ENCODE peak calls at places on chromosomes 5 and 9, in four cellular contexts. One of them, this sample, is unnamed.

GRCh38 chr9:971901-972511 is 4.4 kb upstream of the DMRT3 start:
- DNase-seq in NCI-H524: no peak
- DNase-seq in M059J: no peak
- DNase-seq in stimulated activated CD4-positive, alpha-beta T cell treated with anti-CD3 and anti-CD28 coated beads, Interleukin-2, amount 100 ng/mL, for 48 hours: no peak
- DNase-seq in this sample: no peak

GRCh38 chr9:29332789-29333188 is 1759.5 kb upstream of the C9orf72 start:
- DNase-seq in NCI-H524: no peak
- DNase-seq in M059J: peak
- DNase-seq in stimulated activated CD4-positive, alpha-beta T cell treated with anti-CD3 and anti-CD28 coated beads, Interleukin-2, amount 100 ng/mL, for 48 hours: no peak
- DNase-seq in this sample: no peak

GRCh38 chr5:111551120-111551519 is 38.8 kb upstream of the STARD4 start:
- DNase-seq in NCI-H524: no peak
- DNase-seq in M059J: peak
- DNase-seq in stimulated activated CD4-positive, alpha-beta T cell treated with anti-CD3 and anti-CD28 coated beads, Interleukin-2, amount 100 ng/mL, for 48 hours: no peak
- DNase-seq in this sample: no peak

GRCh38 chr9:36847781-36848673 is 186.0 kb downstream of the PAX5 start:
- DNase-seq in NCI-H524: no peak
- DNase-seq in M059J: no peak
- DNase-seq in stimulated activated CD4-positive, alpha-beta T cell treated with anti-CD3 and anti-CD28 coated beads, Interleukin-2, amount 100 ng/mL, for 48 hours: no peak
- DNase-seq in this sample: no peak

GRCh38 chr5:177490992-177491391 is 6.4 kb downstream of the PDLIM7 start:
- DNase-seq in NCI-H524: no peak
- DNase-seq in M059J: no peak
- DNase-seq in stimulated activated CD4-positive, alpha-beta T cell treated with anti-CD3 and anti-CD28 coated beads, Interleukin-2, amount 100 ng/mL, for 48 hours: no peak
- DNase-seq in this sample: no peak

GRCh38 chr5:136080483-136081180 is 51.8 kb downstream of the TGFBI start:
- DNase-seq in NCI-H524: no peak
- DNase-seq in M059J: peak
- DNase-seq in stimulated activated CD4-positive, alpha-beta T cell treated with anti-CD3 and anti-CD28 coated beads, Interleukin-2, amount 100 ng/mL, for 48 hours: peak
- DNase-seq in this sample: no peak

GRCh38 chr5:143966280-143966679 is 154.3 kb downstream of the HMHB1 start:
- DNase-seq in NCI-H524: no peak
- DNase-seq in M059J: no peak
- DNase-seq in stimulated activated CD4-positive, alpha-beta T cell treated with anti-CD3 and anti-CD28 coated beads, Interleukin-2, amount 100 ng/mL, for 48 hours: no peak
- DNase-seq in this sample: no peak

GRCh38 chr5:61496406-61497307 is 164.6 kb downstream of the ZSWIM6 start:
- DNase-seq in NCI-H524: peak
- DNase-seq in M059J: peak
- DNase-seq in stimulated activated CD4-positive, alpha-beta T cell treated with anti-CD3 and anti-CD28 coated beads, Interleukin-2, amount 100 ng/mL, for 48 hours: no peak
- DNase-seq in this sample: no peak

GRCh38 chr5:139764250-139764791 is 31.3 kb upstream of the PSD2 start:
- DNase-seq in NCI-H524: peak
- DNase-seq in M059J: no peak
- DNase-seq in stimulated activated CD4-positive, alpha-beta T cell treated with anti-CD3 and anti-CD28 coated beads, Interleukin-2, amount 100 ng/mL, for 48 hours: no peak
- DNase-seq in this sample: no peak

GRCh38 chr9:16726718-16727451 is 143.6 kb downstream of the BNC2 start:
- DNase-seq in NCI-H524: peak
- DNase-seq in M059J: peak
- DNase-seq in stimulated activated CD4-positive, alpha-beta T cell treated with anti-CD3 and anti-CD28 coated beads, Interleukin-2, amount 100 ng/mL, for 48 hours: no peak
- DNase-seq in this sample: peak

GRCh38 chr5:99589424-99589823 is 660.6 kb upstream of the CHD1 start:
- DNase-seq in NCI-H524: no peak
- DNase-seq in M059J: no peak
- DNase-seq in stimulated activated CD4-positive, alpha-beta T cell treated with anti-CD3 and anti-CD28 coated beads, Interleukin-2, amount 100 ng/mL, for 48 hours: no peak
- DNase-seq in this sample: no peak

GRCh38 chr5:108345541-108346171 is 36.2 kb downstream of the FBXL17 start:
- DNase-seq in NCI-H524: peak
- DNase-seq in M059J: peak
- DNase-seq in stimulated activated CD4-positive, alpha-beta T cell treated with anti-CD3 and anti-CD28 coated beads, Interleukin-2, amount 100 ng/mL, for 48 hours: no peak
- DNase-seq in this sample: no peak

GRCh38 chr5:126544087-126544740 is 50.8 kb downstream of the ALDH7A1 start:
- DNase-seq in NCI-H524: peak
- DNase-seq in M059J: peak
- DNase-seq in stimulated activated CD4-positive, alpha-beta T cell treated with anti-CD3 and anti-CD28 coated beads, Interleukin-2, amount 100 ng/mL, for 48 hours: peak
- DNase-seq in this sample: no peak

GRCh38 chr5:38515648-38516047 is 40.8 kb downstream of the LIFR start:
- DNase-seq in NCI-H524: peak
- DNase-seq in M059J: peak
- DNase-seq in stimulated activated CD4-positive, alpha-beta T cell treated with anti-CD3 and anti-CD28 coated beads, Interleukin-2, amount 100 ng/mL, for 48 hours: no peak
- DNase-seq in this sample: no peak

GRCh38 chr5:74124826-74125225 is 498.8 kb downstream of the ARHGEF28 start:
- DNase-seq in NCI-H524: no peak
- DNase-seq in M059J: peak
- DNase-seq in stimulated activated CD4-positive, alpha-beta T cell treated with anti-CD3 and anti-CD28 coated beads, Interleukin-2, amount 100 ng/mL, for 48 hours: no peak
- DNase-seq in this sample: no peak

GRCh38 chr5:61969347-61969746 is 336.7 kb upstream of the KIF2A start:
- DNase-seq in NCI-H524: no peak
- DNase-seq in M059J: peak
- DNase-seq in stimulated activated CD4-positive, alpha-beta T cell treated with anti-CD3 and anti-CD28 coated beads, Interleukin-2, amount 100 ng/mL, for 48 hours: no peak
- DNase-seq in this sample: no peak

GRCh38 chr5:90015584-90016018 is 394.0 kb downstream of the CETN3 start:
- DNase-seq in NCI-H524: no peak
- DNase-seq in M059J: peak
- DNase-seq in stimulated activated CD4-positive, alpha-beta T cell treated with anti-CD3 and anti-CD28 coated beads, Interleukin-2, amount 100 ng/mL, for 48 hours: no peak
- DNase-seq in this sample: no peak

GRCh38 chr9:82923410-82924242 is 139.3 kb downstream of the RASEF start:
- DNase-seq in NCI-H524: peak
- DNase-seq in M059J: peak
- DNase-seq in stimulated activated CD4-positive, alpha-beta T cell treated with anti-CD3 and anti-CD28 coated beads, Interleukin-2, amount 100 ng/mL, for 48 hours: no peak
- DNase-seq in this sample: no peak

GRCh38 chr9:130327781-130328348 is 62.3 kb downstream of the HMCN2 start:
- DNase-seq in NCI-H524: peak
- DNase-seq in M059J: no peak
- DNase-seq in stimulated activated CD4-positive, alpha-beta T cell treated with anti-CD3 and anti-CD28 coated beads, Interleukin-2, amount 100 ng/mL, for 48 hours: no peak
- DNase-seq in this sample: no peak

GRCh38 chr9:77156646-77157371 is 20.5 kb upstream of the VPS13A start:
- DNase-seq in NCI-H524: no peak
- DNase-seq in M059J: no peak
- DNase-seq in stimulated activated CD4-positive, alpha-beta T cell treated with anti-CD3 and anti-CD28 coated beads, Interleukin-2, amount 100 ng/mL, for 48 hours: no peak
- DNase-seq in this sample: no peak

GRCh38 chr9:95381243-95381642 is 63.7 kb upstream of the FANCC start:
- DNase-seq in NCI-H524: no peak
- DNase-seq in M059J: peak
- DNase-seq in stimulated activated CD4-positive, alpha-beta T cell treated with anti-CD3 and anti-CD28 coated beads, Interleukin-2, amount 100 ng/mL, for 48 hours: no peak
- DNase-seq in this sample: no peak

GRCh38 chr5:130365956-130366355 is 461.7 kb downstream of the CHSY3 start:
- DNase-seq in NCI-H524: no peak
- DNase-seq in M059J: no peak
- DNase-seq in stimulated activated CD4-positive, alpha-beta T cell treated with anti-CD3 and anti-CD28 coated beads, Interleukin-2, amount 100 ng/mL, for 48 hours: no peak
- DNase-seq in this sample: no peak

GRCh38 chr5:123358751-123359150 is 64.5 kb downstream of the CEP120 start:
- DNase-seq in NCI-H524: no peak
- DNase-seq in M059J: no peak
- DNase-seq in stimulated activated CD4-positive, alpha-beta T cell treated with anti-CD3 and anti-CD28 coated beads, Interleukin-2, amount 100 ng/mL, for 48 hours: no peak
- DNase-seq in this sample: no peak

GRCh38 chr9:113708821-113709713 is 167.0 kb upstream of the ZNF618 start:
- DNase-seq in NCI-H524: no peak
- DNase-seq in M059J: peak
- DNase-seq in stimulated activated CD4-positive, alpha-beta T cell treated with anti-CD3 and anti-CD28 coated beads, Interleukin-2, amount 100 ng/mL, for 48 hours: no peak
- DNase-seq in this sample: no peak

GRCh38 chr5:32984851-32985250 is 273.7 kb downstream of the NPR3 start:
- DNase-seq in NCI-H524: no peak
- DNase-seq in M059J: peak
- DNase-seq in stimulated activated CD4-positive, alpha-beta T cell treated with anti-CD3 and anti-CD28 coated beads, Interleukin-2, amount 100 ng/mL, for 48 hours: no peak
- DNase-seq in this sample: no peak

GRCh38 chr5:176652136-176652535 is 4.9 kb downstream of the TSPAN17 start:
- DNase-seq in NCI-H524: peak
- DNase-seq in M059J: no peak
- DNase-seq in stimulated activated CD4-positive, alpha-beta T cell treated with anti-CD3 and anti-CD28 coated beads, Interleukin-2, amount 100 ng/mL, for 48 hours: no peak
- DNase-seq in this sample: no peak

GRCh38 chr5:43357067-43357466 is 43.9 kb upstream of the HMGCS1 start:
- DNase-seq in NCI-H524: no peak
- DNase-seq in M059J: no peak
- DNase-seq in stimulated activated CD4-positive, alpha-beta T cell treated with anti-CD3 and anti-CD28 coated beads, Interleukin-2, amount 100 ng/mL, for 48 hours: no peak
- DNase-seq in this sample: no peak

GRCh38 chr5:36444582-36444999 is 142.9 kb upstream of the RANBP3L start:
- DNase-seq in NCI-H524: no peak
- DNase-seq in M059J: peak
- DNase-seq in stimulated activated CD4-positive, alpha-beta T cell treated with anti-CD3 and anti-CD28 coated beads, Interleukin-2, amount 100 ng/mL, for 48 hours: no peak
- DNase-seq in this sample: no peak

GRCh38 chr5:14685757-14686156 is 21.2 kb downstream of the OTULIN start:
- DNase-seq in NCI-H524: peak
- DNase-seq in M059J: peak
- DNase-seq in stimulated activated CD4-positive, alpha-beta T cell treated with anti-CD3 and anti-CD28 coated beads, Interleukin-2, amount 100 ng/mL, for 48 hours: no peak
- DNase-seq in this sample: peak

GRCh38 chr9:78574354-78575036 is 277.6 kb downstream of the PSAT1 start:
- DNase-seq in NCI-H524: peak
- DNase-seq in M059J: peak
- DNase-seq in stimulated activated CD4-positive, alpha-beta T cell treated with anti-CD3 and anti-CD28 coated beads, Interleukin-2, amount 100 ng/mL, for 48 hours: no peak
- DNase-seq in this sample: no peak

GRCh38 chr5:122313001-122313402 is 965 bp downstream of the SNCAIP start:
- DNase-seq in NCI-H524: peak
- DNase-seq in M059J: no peak
- DNase-seq in stimulated activated CD4-positive, alpha-beta T cell treated with anti-CD3 and anti-CD28 coated beads, Interleukin-2, amount 100 ng/mL, for 48 hours: no peak
- DNase-seq in this sample: no peak

GRCh38 chr5:127820910-127821553 is 117.8 kb downstream of the CCDC192 start:
- DNase-seq in NCI-H524: no peak
- DNase-seq in M059J: peak
- DNase-seq in stimulated activated CD4-positive, alpha-beta T cell treated with anti-CD3 and anti-CD28 coated beads, Interleukin-2, amount 100 ng/mL, for 48 hours: no peak
- DNase-seq in this sample: peak

GRCh38 chr5:53508125-53508524 is 27.7 kb downstream of the FST start:
- DNase-seq in NCI-H524: no peak
- DNase-seq in M059J: peak
- DNase-seq in stimulated activated CD4-positive, alpha-beta T cell treated with anti-CD3 and anti-CD28 coated beads, Interleukin-2, amount 100 ng/mL, for 48 hours: no peak
- DNase-seq in this sample: no peak

GRCh38 chr5:58358436-58358835 is 101.5 kb downstream of the PLK2 start:
- DNase-seq in NCI-H524: no peak
- DNase-seq in M059J: peak
- DNase-seq in stimulated activated CD4-positive, alpha-beta T cell treated with anti-CD3 and anti-CD28 coated beads, Interleukin-2, amount 100 ng/mL, for 48 hours: no peak
- DNase-seq in this sample: no peak

GRCh38 chr5:19891658-19892057 is 96.3 kb downstream of the CDH18 start:
- DNase-seq in NCI-H524: no peak
- DNase-seq in M059J: peak
- DNase-seq in stimulated activated CD4-positive, alpha-beta T cell treated with anti-CD3 and anti-CD28 coated beads, Interleukin-2, amount 100 ng/mL, for 48 hours: no peak
- DNase-seq in this sample: no peak

GRCh38 chr5:45695680-45696093 is 493 bp downstream of the HCN1 start:
- DNase-seq in NCI-H524: peak
- DNase-seq in M059J: no peak
- DNase-seq in stimulated activated CD4-positive, alpha-beta T cell treated with anti-CD3 and anti-CD28 coated beads, Interleukin-2, amount 100 ng/mL, for 48 hours: no peak
- DNase-seq in this sample: no peak